ENCODE peak calls at places on chromosomes 3 and 15, in nine cellular contexts. H, J, C, M, P, L, W, N and V are unnamed samples.

GRCh38 chr15:53122818-53123217 is 332.7 kb upstream of the ONECUT1 start:
- DNase-seq in H (no peak), J (no peak), C (no peak), M (no peak), P (no peak), L (no peak), W (no peak), N (no peak), V (no peak)

GRCh38 chr3:100766069-100766468 is 56.8 kb downstream of the TFG start:
- DNase-seq in H (no peak), J (no peak), C (no peak), M (no peak), P (no peak), L (no peak), W (no peak), N (no peak), V (no peak)

GRCh38 chr15:37981781-37982180 is 47.3 kb downstream of the TMCO5A start:
- DNase-seq in H (peak; percentile 15), J (no peak), C (peak; percentile 44), M (peak; percentile 10), P (no peak), L (no peak), W (peak; percentile 34), N (no peak), V (peak; percentile 43)

GRCh38 chr3:15744176-15744575 is 53.6 kb downstream of the ANKRD28 start:
- DNase-seq in H (no peak), J (no peak), C (no peak), M (no peak), P (no peak), L (no peak), W (no peak), N (no peak), V (no peak)

GRCh38 chr3:4820296-4821121 is 158.7 kb upstream of the BHLHE40 start:
- DNase-seq in H (no peak), J (no peak), C (no peak), M (no peak), P (no peak), L (no peak), W (no peak), N (no peak), V (no peak)

GRCh38 chr3:65902304-65902793 is 136.4 kb downstream of the MAGI1 start:
- DNase-seq in H (no peak), J (no peak), C (no peak), M (peak; percentile 4), P (no peak), L (no peak), W (no peak), N (no peak), V (no peak)

GRCh38 chr3:95055288-95055687 is 992.4 kb downstream of the NSUN3 start:
- DNase-seq in H (no peak), J (no peak), C (no peak), M (no peak), P (no peak), L (no peak), W (no peak), N (no peak), V (no peak)

GRCh38 chr3:170953229-170953628 is 44.8 kb upstream of the EIF5A2 start:
- DNase-seq in H (no peak), J (no peak), C (no peak), M (no peak), P (no peak), L (no peak), W (no peak), N (no peak), V (no peak)

GRCh38 chr3:50675179-50676030 is 678 bp downstream of the DOCK3 start:
- DNase-seq in H (no peak), J (peak; percentile 55), C (peak; percentile 18), M (no peak), P (no peak), L (peak; percentile 28), W (no peak), N (peak; percentile 1), V (no peak)

GRCh38 chr3:187946031-187946691 is 200.9 kb upstream of the BCL6 start:
- DNase-seq in H (peak; percentile 35), J (no peak), C (no peak), M (no peak), P (peak; percentile 18), L (no peak), W (peak; percentile 87), N (no peak), V (peak; percentile 68)

GRCh38 chr15:72074335-72075060 is 43.5 kb downstream of the MYO9A start:
- DNase-seq in H (no peak), J (no peak), C (no peak), M (no peak), P (no peak), L (no peak), W (no peak), N (no peak), V (no peak)

GRCh38 chr15:56953790-56954189 is 35.3 kb downstream of the TCF12 start:
- DNase-seq in H (no peak), J (no peak), C (no peak), M (no peak), P (no peak), L (no peak), W (no peak), N (no peak), V (no peak)

GRCh38 chr3:126934149-126934548 is 48.8 kb upstream of the PLXNA1 start:
- DNase-seq in H (no peak), J (no peak), C (no peak), M (no peak), P (peak; percentile 5), L (no peak), W (no peak), N (no peak), V (peak; percentile 51)

GRCh38 chr15:75532413-75533250 is 46.5 kb downstream of the PTPN9 start:
- DNase-seq in H (peak; percentile 57), J (no peak), C (peak; percentile 70), M (peak; percentile 32), P (peak; percentile 30), L (peak; percentile 59), W (peak; percentile 30), N (no peak), V (peak; percentile 63)

GRCh38 chr3:7657214-7658112 is 796.5 kb downstream of the GRM7 start:
- DNase-seq in H (no peak), J (no peak), C (no peak), M (no peak), P (no peak), L (no peak), W (no peak), N (no peak), V (peak; percentile 55)

GRCh38 chr3:101185341-101185740 is 135.0 kb downstream of the IMPG2 start:
- DNase-seq in H (no peak), J (no peak), C (no peak), M (no peak), P (no peak), L (no peak), W (no peak), N (no peak), V (no peak)

GRCh38 chr3:36362973-36363372 is 17.3 kb upstream of the STAC start:
- DNase-seq in H (peak; percentile 70), J (no peak), C (peak; percentile 90), M (no peak), P (no peak), L (no peak), W (no peak), N (no peak), V (peak; percentile 50)

GRCh38 chr3:139364549-139364948 is 20.7 kb downstream of the MRPS22 start:
- DNase-seq in H (no peak), J (no peak), C (no peak), M (no peak), P (no peak), L (no peak), W (no peak), N (no peak), V (no peak)

GRCh38 chr15:70355275-70355795 is 257.6 kb upstream of the TLE3 start:
- DNase-seq in H (no peak), J (no peak), C (no peak), M (peak; percentile 12), P (no peak), L (no peak), W (no peak), N (no peak), V (no peak)

GRCh38 chr3:71056327-71056726 is 527.2 kb downstream of the FOXP1 start:
- DNase-seq in H (no peak), J (no peak), C (peak; percentile 39), M (no peak), P (no peak), L (no peak), W (no peak), N (no peak), V (peak; percentile 75)

GRCh38 chr3:161890147-161890625 is 393.6 kb downstream of the OTOL1 start:
- DNase-seq in H (no peak), J (no peak), C (peak; percentile 84), M (no peak), P (no peak), L (no peak), W (no peak), N (no peak), V (peak; percentile 90)